ENCODE peak calls at places on chromosomes 13 and 19, in eight cellular contexts. V, R, I, K, Y, O, C and W are unnamed samples. For H3K4me1, the result is how much of the 10 kb centered on the place peaks cover.

GRCh38 chr19:55677572-55678028 is 2.6 kb downstream of the EPN1 start:
- DNase-seq in I (no peak), R (peak), O (no peak), V (no peak), C (no peak), Y (no peak), K (no peak), W (peak)

GRCh38 chr19:37551123-37551993 is 43.2 kb downstream of the ZNF571 start:
- DNase-seq in I (no peak), C (no peak), K (no peak), V (peak), Y (no peak), O (peak), R (no peak), W (no peak)

GRCh38 chr13:89066868-89067466 is 1395.8 kb downstream of the SLITRK5 start:
- DNase-seq in K (no peak), V (no peak), C (no peak), O (peak), Y (peak), I (no peak), R (peak), W (no peak)

GRCh38 chr19:13838943-13839192 is 38.1 kb upstream of the NANOS3 start:
- DNase-seq in V (no peak), R (peak), K (no peak), I (no peak), Y (no peak), O (no peak), C (no peak), W (peak)

GRCh38 chr19:10567696-10568443 is 909 bp downstream of the CDKN2D start:
- DNase-seq in I (no peak), C (no peak), V (no peak), Y (peak), K (no peak), O (no peak), R (no peak), W (no peak)

GRCh38 chr19:34253711-34254551 is 423 bp upstream of the GARRE1 start:
- DNase-seq in C (peak), Y (peak), O (peak), K (peak), V (peak), I (no peak), R (no peak), W (peak)

GRCh38 chr19:45402469-45403070 is 2.3 kb downstream of the PPP1R13L start:
- DNase-seq in O (no peak), I (no peak), C (peak), V (no peak), Y (peak), K (peak), R (peak), W (peak)

GRCh38 chr13:40187324-40187795 is 479.1 kb downstream of the FOXO1 start:
- DNase-seq in C (no peak), K (no peak), R (no peak), I (no peak), V (peak), O (no peak), Y (no peak), W (no peak)

GRCh38 chr19:44356383-44357111 is at the start of gene ZNF112:
- DNase-seq in Y (peak), K (peak), I (peak), R (peak), C (peak), V (no peak), O (peak), W (peak)

GRCh38 chr19:47151627-47152026 is 21.0 kb downstream of the SAE1 start:
- DNase-seq in C (no peak), V (no peak), O (no peak), Y (no peak), I (no peak), K (no peak), R (no peak), W (no peak)

GRCh38 chr19:47152205-47152604 is 21.6 kb downstream of the SAE1 start:
- DNase-seq in V (no peak), K (no peak), I (no peak), R (no peak), Y (no peak), O (no peak), C (no peak), W (no peak)

GRCh38 chr19:47152632-47153031 is 22.0 kb downstream of the SAE1 start:
- DNase-seq in V (no peak), O (peak), Y (no peak), K (no peak), I (no peak), R (peak), C (no peak), W (no peak)

GRCh38 chr19:47155141-47155540 is 24.5 kb downstream of the SAE1 start:
- DNase-seq in V (no peak), K (no peak), C (no peak), Y (no peak), I (no peak), R (no peak), O (no peak), W (no peak)

GRCh38 chr19:47153266-47153665 is 22.6 kb downstream of the SAE1 start:
- DNase-seq in O (no peak), Y (no peak), I (no peak), R (no peak), V (no peak), C (no peak), K (no peak), W (no peak)
- H3K27ac ChIP-seq in O (no peak), Y (no peak), I (no peak), R (no peak), V (no peak), C (no peak), K (peak), W (no peak)

GRCh38 chr13:21463424-21463823 is 4.3 kb upstream of the ZDHHC20 start:
- DNase-seq in R (no peak), C (no peak), I (no peak), V (no peak), K (no peak), Y (no peak), O (no peak), W (no peak)

GRCh38 chr13:21453352-21454089 is 5.6 kb downstream of the ZDHHC20 start:
- DNase-seq in V (no peak), I (no peak), C (no peak), O (no peak), Y (peak), R (no peak), K (no peak), W (no peak)

GRCh38 chr13:21458816-21459701 is at the start of gene ZDHHC20:
- DNase-seq in V (peak), R (peak), Y (peak), I (no peak), C (peak), O (peak), K (peak), W (peak)

GRCh38 chr13:21458457-21458815 is 667 bp downstream of the ZDHHC20 start:
- DNase-seq in K (peak), V (peak), Y (no peak), C (peak), O (no peak), I (no peak), R (peak), W (peak)
- H3K4me1 ChIP-seq in K (under half), V (under half), Y (under half), C (under half), O (under half), I (under half), R (under half), W (under half)

GRCh38 chr13:99406799-99407201 is 94.5 kb upstream of the TM9SF2 start:
- DNase-seq in I (no peak), Y (peak), V (no peak), O (no peak), K (no peak), R (peak), C (no peak), W (no peak)
- H3K27ac ChIP-seq in I (no peak), Y (no peak), V (no peak), O (no peak), K (no peak), R (no peak), C (no peak), W (no peak)

DNA sequence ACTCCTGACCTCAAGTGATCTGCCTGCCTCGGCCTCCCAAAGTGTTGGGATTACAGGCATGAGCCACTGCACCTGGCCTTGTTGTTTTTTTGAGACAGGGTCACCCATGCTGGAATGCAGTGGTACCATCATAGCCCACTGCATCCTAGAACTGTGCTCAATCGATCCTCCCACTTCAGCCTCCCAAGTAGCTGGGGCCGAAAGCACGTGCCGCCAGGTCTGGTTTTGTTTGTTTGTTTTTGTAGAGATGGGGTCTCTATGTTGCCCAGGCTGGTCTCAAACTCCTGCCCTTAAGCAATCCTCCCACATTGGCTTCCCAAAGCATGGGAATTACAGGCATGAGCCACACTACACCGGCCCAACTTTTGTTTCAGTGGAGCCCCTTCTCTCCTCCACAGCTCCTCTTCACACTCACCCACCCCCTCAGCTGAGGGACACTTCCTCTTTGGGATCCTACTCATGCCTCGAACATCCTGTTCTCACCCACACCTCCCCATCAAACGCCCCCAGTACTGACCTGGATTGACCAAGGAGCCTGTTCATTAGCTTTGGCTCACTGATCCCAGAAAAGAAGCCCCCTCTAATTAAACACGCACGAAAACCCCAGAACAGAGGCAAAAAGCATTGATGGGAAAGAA is 12.8 kb upstream of the CERS4 start:
- DNase-seq in C (no peak), R (no peak), Y (no peak), V (no peak), K (no peak), I (peak), O (no peak), W (no peak)
- H3K4me1 ChIP-seq in C (under half), R (under half), Y (under half), V (under half), K (under half), I (under half), O (under half), W (under half)